ENCODE peak calls at places on chromosomes 11 and 22, in seven cellular contexts. G, U, D, M, T, J and H are unnamed samples.

GRCh38 chr22:49449811-49450386 is 377.8 kb downstream of the BRD1 start:
- DNase-seq in J (no peak), M (no peak), D (no peak), G (no peak), U (no peak), T (no peak), H (no peak)

GRCh38 chr11:75592699-75593098 is 30.6 kb downstream of the SERPINH1 start:
- DNase-seq in G (no peak), D (no peak), J (no peak), T (peak), U (no peak), M (no peak), H (no peak)

GRCh38 chr11:548700-549603 is 11.6 kb downstream of the LMNTD2 start:
- DNase-seq in D (no peak), G (no peak), U (no peak), T (no peak), J (no peak), M (no peak), H (peak)

GRCh38 chr22:22229683-22230420 is 14.7 kb upstream of the VPREB1 start:
- DNase-seq in T (no peak), M (no peak), J (no peak), G (no peak), U (no peak), D (no peak), H (no peak)

GRCh38 chr11:116731097-116731761 is 41.6 kb downstream of the BUD13 start:
- DNase-seq in T (peak), J (no peak), U (no peak), G (no peak), M (peak), D (peak), H (no peak)

GRCh38 chr22:39185601-39186012 is 33.1 kb upstream of the CBX7 start:
- DNase-seq in U (no peak), G (no peak), M (peak), T (no peak), J (no peak), D (peak), H (peak)

GRCh38 chr11:122637538-122637937 is 18.0 kb upstream of the UBASH3B start:
- DNase-seq in D (no peak), T (no peak), M (no peak), G (no peak), U (no peak), J (peak), H (no peak)

GRCh38 chr11:61146413-61146812 is 14.8 kb downstream of the VPS37C start:
- DNase-seq in J (no peak), D (no peak), G (no peak), U (no peak), T (no peak), M (no peak), H (no peak)

GRCh38 chr11:134071306-134071705 is 2.4 kb downstream of the JAM3 start:
- DNase-seq in T (no peak), U (no peak), J (no peak), M (no peak), G (no peak), D (no peak), H (no peak)

GRCh38 chr11:69260622-69261021 is 33.3 kb upstream of the MYEOV start:
- DNase-seq in J (no peak), U (no peak), D (no peak), G (no peak), M (no peak), T (no peak), H (no peak)

GRCh38 chr11:111367411-111368284 is 11.4 kb downstream of the POU2AF1 start:
- DNase-seq in T (no peak), D (no peak), M (no peak), U (no peak), G (no peak), J (no peak), H (no peak)

GRCh38 chr11:10349281-10349665 is 44.4 kb downstream of the ADM start:
- DNase-seq in D (no peak), T (no peak), U (no peak), J (no peak), G (no peak), M (no peak), H (no peak)

GRCh38 chr11:17743808-17744119 is 9.2 kb downstream of the KCNC1 start:
- DNase-seq in D (peak), T (no peak), M (peak), U (no peak), G (no peak), J (no peak), H (no peak)

GRCh38 chr11:64592234-64592615 is 1.2 kb downstream of the SLC22A12 start:
- DNase-seq in M (no peak), T (no peak), G (no peak), D (no peak), J (no peak), U (peak), H (no peak)

GRCh38 chr11:93921695-93922468 is 71.5 kb upstream of the VSTM5 start:
- DNase-seq in D (no peak), M (peak), U (no peak), G (peak), J (no peak), T (peak), H (peak)

GRCh38 chr11:134654161-134654915 is 242.3 kb upstream of the B3GAT1 start:
- DNase-seq in D (peak), J (no peak), M (no peak), U (no peak), T (no peak), G (no peak), H (peak)

GRCh38 chr11:76574406-76574805 is 96.1 kb downstream of the LRRC32 start:
- DNase-seq in M (peak), U (no peak), T (no peak), J (no peak), G (no peak), D (no peak), H (no peak)

GRCh38 chr22:42920101-42920820 is 63.2 kb upstream of the ARFGAP3 start:
- DNase-seq in U (no peak), T (no peak), J (no peak), D (no peak), M (peak), G (no peak), H (peak)

GRCh38 chr11:4063348-4063747 is 31.3 kb upstream of the RRM1 start:
- DNase-seq in M (peak), G (no peak), U (no peak), D (no peak), J (no peak), T (no peak), H (no peak)

GRCh38 chr11:122123258-122123929 is 7.4 kb upstream of the BLID start:
- DNase-seq in J (no peak), U (no peak), M (no peak), T (no peak), G (no peak), D (no peak), H (no peak)

GRCh38 chr22:35039625-35040024 is 26.3 kb upstream of the ISX start:
- DNase-seq in U (no peak), G (no peak), D (no peak), M (no peak), T (peak), J (no peak), H (no peak)

GRCh38 chr22:37244922-37245722 is 1.1 kb upstream of the RAC2 start:
- DNase-seq in D (no peak), T (no peak), G (no peak), U (peak), M (no peak), J (no peak), H (no peak)

GRCh38 chr11:102666331-102666957 is 39.1 kb downstream of the MMP27 start:
- DNase-seq in T (no peak), U (no peak), G (no peak), J (peak), D (no peak), M (peak), H (no peak)

GRCh38 chr11:35289821-35290220 is 129.5 kb downstream of the SLC1A2 start:
- DNase-seq in J (no peak), M (peak), G (no peak), T (no peak), U (no peak), D (no peak), H (no peak)

GRCh38 chr11:47394322-47395224 is 13.8 kb upstream of the SLC39A13 start:
- DNase-seq in J (peak), U (no peak), M (peak), G (no peak), T (no peak), D (peak), H (peak)

GRCh38 chr22:30948930-30949342 is 19.6 kb downstream of the MORC2 start:
- DNase-seq in D (no peak), G (no peak), J (no peak), M (peak), U (no peak), T (no peak), H (no peak)

GRCh38 chr11:72671144-72672099 is 2.8 kb downstream of the PDE2A start:
- DNase-seq in D (no peak), J (no peak), T (no peak), U (no peak), G (no peak), M (no peak), H (no peak)

GRCh38 chr11:72673284-72673942 is 809 bp downstream of the PDE2A start:
- DNase-seq in U (no peak), G (no peak), T (no peak), M (no peak), D (no peak), J (no peak), H (no peak)

GRCh38 chr11:72673943-72674828 is at the start of gene PDE2A:
- DNase-seq in J (no peak), U (no peak), T (no peak), M (no peak), G (no peak), D (no peak), H (no peak)

GRCh38 chr11:72675221-72675620 is 999 bp upstream of the PDE2A start:
- DNase-seq in J (no peak), M (no peak), D (no peak), G (no peak), T (no peak), U (no peak), H (no peak)

DNA sequence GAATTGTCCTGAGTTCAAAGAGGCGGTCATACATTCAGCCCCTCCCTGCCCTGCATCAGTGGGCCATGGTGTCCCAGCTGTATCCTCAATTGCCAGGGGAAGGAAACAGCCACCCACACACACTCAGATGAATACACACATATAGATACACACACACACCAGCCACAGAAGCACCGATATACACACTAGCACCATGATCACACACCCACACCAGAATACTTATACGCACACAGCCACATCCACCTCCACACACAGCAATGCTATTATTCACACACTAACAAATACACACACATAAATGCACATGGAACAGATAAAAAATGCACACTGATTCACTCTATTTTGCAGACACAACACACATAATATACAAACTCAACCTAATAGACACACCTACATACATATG is 1.4 kb downstream of the PDE2A start:
- DNase-seq in M (no peak), D (no peak), T (no peak), J (no peak), G (no peak), U (no peak), H (no peak)
- H3K4me3 ChIP-seq in M (no peak), D (no peak), T (no peak), J (no peak), G (no peak), U (no peak), H (no peak)

GRCh38 chr11:114080219-114080618 is 20.7 kb downstream of the ZBTB16 start:
- DNase-seq in D (no peak), G (no peak), U (no peak), T (no peak), M (no peak), J (no peak), H (peak)

GRCh38 chr11:114082767-114083181 is 23.3 kb downstream of the ZBTB16 start:
- DNase-seq in J (no peak), M (no peak), G (no peak), U (peak), D (no peak), T (no peak), H (no peak)

GRCh38 chr11:114082415-114082748 is 22.9 kb downstream of the ZBTB16 start:
- DNase-seq in D (no peak), T (no peak), G (no peak), J (no peak), U (no peak), M (no peak), H (no peak)

GRCh38 chr11:114080769-114081168 is 21.3 kb downstream of the ZBTB16 start:
- DNase-seq in D (no peak), T (no peak), M (no peak), U (no peak), J (no peak), G (no peak), H (no peak)

GRCh38 chr11:114081641-114082414 is 22.3 kb downstream of the ZBTB16 start:
- DNase-seq in D (no peak), M (no peak), G (no peak), T (no peak), U (no peak), J (no peak), H (no peak)
- H3K4me3 ChIP-seq in D (no peak), M (no peak), G (no peak), T (no peak), U (no peak), J (no peak), H (no peak)

GRCh38 chr11:12160231-12160630 is 49.8 kb downstream of the MICAL2 start:
- DNase-seq in J (no peak), D (no peak), U (no peak), T (no peak), M (no peak), G (no peak), H (no peak)

GRCh38 chr11:12160680-12161079 is 50.3 kb downstream of the MICAL2 start:
- DNase-seq in G (no peak), D (no peak), U (no peak), J (no peak), M (peak), T (no peak), H (peak)

GRCh38 chr11:12157241-12157661 is 46.9 kb downstream of the MICAL2 start:
- DNase-seq in G (no peak), J (no peak), D (no peak), U (no peak), T (no peak), M (peak), H (no peak)

GRCh38 chr11:12159351-12160099 is 49.1 kb downstream of the MICAL2 start:
- DNase-seq in M (peak), D (no peak), T (peak), J (no peak), U (no peak), G (peak), H (peak)

DNA sequence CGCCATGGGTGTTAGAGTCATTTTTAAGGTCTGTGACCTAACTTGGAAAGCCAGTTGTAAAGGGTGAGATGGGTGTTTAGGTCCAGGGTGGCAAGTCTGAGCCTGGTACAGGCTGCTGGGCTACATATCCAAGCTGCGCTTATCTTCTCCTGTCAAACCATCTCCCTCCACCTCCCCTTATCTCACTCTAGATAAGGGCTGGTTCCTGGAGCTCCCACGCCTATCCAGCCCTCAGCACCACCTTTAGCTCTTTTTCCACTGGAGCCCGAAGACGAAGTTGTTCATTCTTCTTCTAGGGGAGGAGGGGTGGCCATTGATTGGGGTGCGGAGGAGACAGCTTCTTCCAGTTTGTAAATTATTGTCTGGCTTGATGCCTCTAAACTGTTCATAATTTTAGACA is 48.5 kb downstream of the MICAL2 start:
- DNase-seq in T (no peak), U (no peak), M (peak), J (no peak), G (no peak), D (no peak), H (no peak)
- H3K4me3 ChIP-seq in T (no peak), U (no peak), M (no peak), J (no peak), G (no peak), D (no peak), H (no peak)

GRCh38 chr11:108125126-108125525 is 3.8 kb downstream of the ACAT1 start:
- DNase-seq in G (no peak), T (no peak), D (no peak), M (no peak), U (no peak), J (no peak), H (no peak)
- H3K4me3 ChIP-seq in G (no peak), T (no peak), D (no peak), M (no peak), U (no peak), J (no peak), H (no peak)

DNA sequence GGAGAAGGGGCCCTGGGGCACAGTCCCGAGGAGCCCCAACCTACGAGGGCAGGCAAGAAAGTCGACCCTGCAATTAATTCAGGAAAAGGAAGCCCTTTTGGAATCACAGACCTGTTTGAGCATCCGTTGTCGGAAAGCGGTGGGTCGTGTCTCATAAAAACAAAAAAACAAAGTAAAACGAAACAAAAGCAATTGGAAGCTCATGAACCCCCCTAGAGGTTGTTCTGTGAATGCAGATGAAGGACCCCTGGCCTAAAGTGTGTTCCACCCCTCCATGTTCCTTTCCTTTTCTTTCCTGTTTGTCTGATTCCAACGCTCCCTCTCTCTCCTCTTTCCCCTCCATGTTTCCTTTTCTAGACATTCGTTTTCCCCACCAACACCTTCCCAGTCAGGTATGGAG is 203.7 kb downstream of the GRIK4 start:
- DNase-seq in G (no peak), M (no peak), J (no peak), D (no peak), T (no peak), U (no peak), H (no peak)
- H3K4me3 ChIP-seq in G (peak), M (no peak), J (no peak), D (peak), T (no peak), U (peak), H (no peak)

GRCh38 chr11:2136952-2137201 is 2.3 kb downstream of the IGF2 start:
- DNase-seq in J (no peak), T (no peak), D (no peak), M (no peak), G (no peak), U (no peak), H (peak)
- H3K4me3 ChIP-seq in J (no peak), T (peak), D (peak), M (peak), G (no peak), U (no peak), H (no peak)

GRCh38 chr22:23533771-23534191 is 46.3 kb downstream of the IGLL1 start:
- DNase-seq in G (no peak), D (no peak), T (no peak), M (no peak), J (no peak), U (peak), H (no peak)
- H3K4me3 ChIP-seq in G (no peak), D (no peak), T (no peak), M (no peak), J (no peak), U (no peak), H (no peak)

GRCh38 chr11:119341222-119342022 is 739 bp upstream of the C1QTNF5 start:
- DNase-seq in T (no peak), D (no peak), U (no peak), G (no peak), M (no peak), J (no peak), H (no peak)
- H3K4me3 ChIP-seq in T (no peak), D (peak), U (no peak), G (no peak), M (no peak), J (no peak), H (peak)

GRCh38 chr11:63023851-63024648 is 8.4 kb upstream of the SLC22A8 start:
- DNase-seq in G (peak), D (peak), T (peak), M (peak), J (peak), U (peak), H (peak)
- H3K4me3 ChIP-seq in G (no peak), D (peak), T (peak), M (no peak), J (no peak), U (no peak), H (no peak)